ENCODE peak calls at places on chromosomes 3 and 15, in four cellular contexts. X, K, R and N are unnamed samples.

GRCh38 chr3:34185301-34185700 is 386.9 kb downstream of the PDCD6IP start:
- DNase-seq in R (no peak), X (no peak), K (no peak), N (peak)

GRCh38 chr3:53844262-53845102 is 1.7 kb downstream of the CHDH start:
- DNase-seq in X (peak), R (no peak), K (no peak), N (peak)

GRCh38 chr3:116444819-116445290 is 432 bp downstream of the LSAMP start:
- DNase-seq in R (no peak), K (no peak), X (no peak), N (peak)

GRCh38 chr15:48862705-48863104 is 15.2 kb upstream of the EID1 start:
- DNase-seq in K (no peak), X (no peak), R (no peak), N (no peak)

GRCh38 chr3:52400275-52400793 is 44.6 kb downstream of the SEMA3G start:
- DNase-seq in X (no peak), K (no peak), R (no peak), N (no peak)

GRCh38 chr3:3798641-3799113 is 554 bp upstream of the LRRN1 start:
- DNase-seq in R (peak), X (peak), K (no peak), N (peak)

GRCh38 chr3:170726976-170727661 is 141.2 kb upstream of the SLC7A14 start:
- DNase-seq in K (no peak), X (no peak), R (no peak), N (peak)

GRCh38 chr15:57727031-57727430 is 20.5 kb downstream of the POLR2M start:
- DNase-seq in R (no peak), K (no peak), X (no peak), N (no peak)

GRCh38 chr3:176988795-176989194 is 208.5 kb downstream of the TBL1XR1 start:
- DNase-seq in K (no peak), R (no peak), X (no peak), N (no peak)

GRCh38 chr15:69045810-69046209 is 31.3 kb downstream of the NOX5 start:
- DNase-seq in R (no peak), X (no peak), K (no peak), N (no peak)

GRCh38 chr15:54101664-54102270 is 123.5 kb downstream of the UNC13C start:
- DNase-seq in X (no peak), R (no peak), K (no peak), N (no peak)

GRCh38 chr3:163490119-163490518 is 1588.2 kb downstream of the SI start:
- DNase-seq in X (peak), K (no peak), R (no peak), N (peak)

GRCh38 chr3:173135059-173135458 is 6.0 kb downstream of the SPATA16 start:
- DNase-seq in R (no peak), X (no peak), K (no peak), N (no peak)

GRCh38 chr15:92949604-92950249 is 49.6 kb downstream of the CHD2 start:
- DNase-seq in X (no peak), K (no peak), R (no peak), N (no peak)

GRCh38 chr15:72835289-72835890 is 51.8 kb upstream of the ADPGK start:
- DNase-seq in X (peak), K (no peak), R (no peak), N (peak)

GRCh38 chr3:115007966-115008365 is 139.1 kb downstream of the ZBTB20 start:
- DNase-seq in K (no peak), R (no peak), X (no peak), N (no peak)

GRCh38 chr3:149371001-149371722 is 6.3 kb downstream of the TM4SF1 start:
- DNase-seq in X (no peak), R (no peak), K (no peak), N (no peak)

GRCh38 chr15:81296218-81296617 is 27.7 kb downstream of the STARD5 start:
- DNase-seq in X (no peak), R (no peak), K (no peak), N (no peak)

GRCh38 chr3:44252332-44252731 is 10.6 kb downstream of the TOPAZ1 start:
- DNase-seq in X (no peak), K (no peak), R (no peak), N (peak)
- TF ChIP-seq CTCF in X (no peak), K (no peak), R (peak), N (no peak)

GRCh38 chr3:58051196-58051595 is 43.0 kb downstream of the FLNB start:
- DNase-seq in R (no peak), K (peak), X (no peak), N (peak)
- TF ChIP-seq CTCF in R (no peak), K (no peak), X (no peak), N (no peak)

GRCh38 chr15:78229431-78230406 is 4.6 kb downstream of the ACSBG1 start:
- DNase-seq in R (no peak), X (no peak), K (no peak), N (no peak)
- TF ChIP-seq CTCF in R (no peak), X (no peak), K (no peak), N (no peak)

DNA sequence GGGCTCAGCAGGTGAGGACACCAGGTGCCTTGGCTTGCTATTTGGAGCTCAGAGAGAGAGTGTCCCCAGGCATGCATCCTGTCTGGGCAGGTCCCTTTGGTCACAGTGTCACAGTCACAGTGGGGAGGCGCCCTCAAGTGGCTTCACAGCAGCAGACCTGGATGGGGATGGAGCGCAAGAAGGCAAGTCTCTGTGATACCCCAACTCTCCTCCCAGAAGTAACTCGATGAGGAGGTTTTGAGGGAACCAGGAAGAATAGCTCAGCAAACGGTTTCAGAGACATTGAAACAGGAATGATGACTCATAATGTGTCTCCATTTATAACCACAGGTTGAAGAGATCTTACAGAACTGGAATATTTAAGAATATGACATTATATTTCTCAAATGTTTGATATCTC is 66.5 kb upstream of the SH3GL3 start:
- DNase-seq in K (peak), R (peak), X (peak), N (peak)
- TF ChIP-seq CTCF in K (peak), R (peak), X (no peak), N (no peak)

GRCh38 chr15:50003786-50004334 is 115.2 kb downstream of the ATP8B4 start:
- DNase-seq in R (peak), X (peak), K (peak), N (peak)
- TF ChIP-seq CTCF in R (peak), X (peak), K (peak), N (peak)